ENCODE peak calls at places on chromosomes 11 and 22, in six cellular contexts. C is MM.1S, D is GM23248, P is neural progenitor cell, S is PC-3, J is SK-N-SH. O is an unnamed sample.
A peak's percentile ranks its signal among the peaks of the same experiment; 100 is the strongest.

GRCh38 chr11:118610773-118611432 is 3.5 kb downstream of the PHLDB1 start:
- DNase-seq in D (peak; percentile 89), S (peak; percentile 61), J (no peak), C (peak; percentile 81), P (peak; percentile 91), O (peak; percentile 94)

GRCh38 chr22:42766860-42767259 is 46.2 kb upstream of the A4GALT start:
- DNase-seq in J (no peak), D (no peak), S (no peak), P (no peak), C (no peak), O (no peak)

GRCh38 chr22:24969588-24970301 is 17.2 kb downstream of the KIAA1671 start:
- DNase-seq in C (no peak), J (peak; percentile 85), P (no peak), S (peak; percentile 85), D (peak; percentile 82), O (no peak)

GRCh38 chr11:113974741-113975470 is at the start of gene HTR3A:
- DNase-seq in S (peak; percentile 52), J (peak; percentile 43), C (no peak), D (no peak), P (peak; percentile 78), O (peak; percentile 80)

GRCh38 chr11:14132312-14132711 is 169.8 kb downstream of the SPON1 start:
- DNase-seq in S (no peak), J (peak; percentile 44), D (no peak), P (no peak), C (no peak), O (no peak)

GRCh38 chr22:23862103-23862502 is 4.4 kb downstream of the SLC2A11 start:
- DNase-seq in C (peak; percentile 60), D (peak; percentile 61), P (peak; percentile 68), J (peak; percentile 65), S (peak; percentile 49), O (peak; percentile 74)

GRCh38 chr11:66221726-66222236 is 46.7 kb upstream of the RAB1B start:
- DNase-seq in J (no peak), C (no peak), P (no peak), D (peak; percentile 13), S (peak; percentile 19), O (no peak)

GRCh38 chr11:79461144-79461543 is 20.3 kb upstream of the TENM4 start:
- DNase-seq in J (peak; percentile 18), S (peak; percentile 45), C (peak; percentile 42), D (peak; percentile 58), P (peak; percentile 64), O (peak; percentile 71)

GRCh38 chr11:110991621-110992355 is 253.7 kb upstream of the POU2AF2 start:
- DNase-seq in J (no peak), C (no peak), S (no peak), P (no peak), D (peak; percentile 84), O (no peak)

GRCh38 chr11:18754308-18754707 is 28.3 kb upstream of the IGSF22 start:
- DNase-seq in D (no peak), J (no peak), P (no peak), S (no peak), C (no peak), O (no peak)

GRCh38 chr11:65129649-65130441 is 4.5 kb downstream of the SYVN1 start:
- DNase-seq in C (no peak), S (no peak), P (no peak), J (no peak), D (no peak), O (peak; percentile 50)

GRCh38 chr11:62069374-62069773 is 54.4 kb upstream of the INCENP start:
- DNase-seq in S (no peak), P (peak; percentile 4), J (no peak), C (no peak), D (no peak), O (no peak)

GRCh38 chr11:73888244-73888643 is 11.4 kb downstream of the PAAF1 start:
- DNase-seq in S (no peak), P (no peak), C (no peak), D (no peak), J (no peak), O (no peak)

GRCh38 chr11:6531267-6531752 is 34.2 kb downstream of the DNHD1 start:
- DNase-seq in P (peak; percentile 59), D (peak; percentile 68), J (peak; percentile 61), C (no peak), S (peak; percentile 60), O (peak; percentile 68)

GRCh38 chr11:34439521-34440258 is 956 bp downstream of the CAT start:
- DNase-seq in C (no peak), J (peak; percentile 22), D (peak; percentile 6), P (no peak), S (no peak), O (no peak)

GRCh38 chr11:65584723-65585171 is 8.9 kb downstream of the EHBP1L1 start:
- DNase-seq in S (no peak), C (no peak), J (peak; percentile 41), P (peak; percentile 61), D (no peak), O (peak; percentile 58)

GRCh38 chr11:13009921-13010736 is 1.0 kb downstream of the RASSF10 start:
- DNase-seq in S (no peak), P (peak; percentile 83), J (peak; percentile 68), D (peak; percentile 51), C (no peak), O (peak; percentile 68)

GRCh38 chr11:118918128-118918685 is 7.5 kb downstream of the BCL9L start:
- DNase-seq in D (peak; percentile 94), C (no peak), P (peak; percentile 71), J (peak; percentile 53), S (peak; percentile 92), O (peak; percentile 85)

GRCh38 chr11:87394924-87395323 is 357.2 kb downstream of the TMEM135 start:
- DNase-seq in S (no peak), J (no peak), P (no peak), C (no peak), D (no peak), O (no peak)

GRCh38 chr22:49004484-49005399 is 822.9 kb downstream of the BRD1 start:
- DNase-seq in S (no peak), P (no peak), D (no peak), J (no peak), C (no peak), O (no peak)

GRCh38 chr11:48150213-48150612 is 66.4 kb upstream of the OR4B1 start:
- DNase-seq in S (peak; percentile 79), J (no peak), C (no peak), D (peak; percentile 41), P (no peak), O (no peak)

GRCh38 chr11:71537537-71537936 is 288 bp upstream of the KRTAP5-8 start:
- DNase-seq in J (no peak), P (no peak), S (no peak), C (no peak), D (no peak), O (no peak)

GRCh38 chr22:44889233-44889878 is 120.4 kb downstream of the PHF21B start:
- DNase-seq in P (peak; percentile 44), D (peak; percentile 16), S (no peak), C (no peak), J (peak; percentile 62), O (peak; percentile 52)

GRCh38 chr11:33133761-33134160 is 27.5 kb downstream of the CSTF3 start:
- DNase-seq in C (no peak), P (no peak), D (no peak), S (no peak), J (no peak), O (peak; percentile 31)

GRCh38 chr22:30304495-30305244 is 15.4 kb upstream of the CASTOR1 start:
- DNase-seq in P (no peak), J (no peak), D (peak; percentile 72), C (no peak), S (peak; percentile 86), O (no peak)

GRCh38 chr22:20885557-20886323 is 26.9 kb downstream of the SNAP29 start:
- DNase-seq in C (peak; percentile 33), S (peak; percentile 78), J (peak; percentile 84), D (peak; percentile 87), P (peak; percentile 89), O (peak; percentile 92)

GRCh38 chr11:133917921-133918605 is 38.7 kb downstream of the IGSF9B start:
- DNase-seq in J (no peak), P (peak; percentile 25), C (no peak), D (no peak), S (no peak), O (peak; percentile 66)

GRCh38 chr22:29727248-29727551 is 7.4 kb downstream of the CABP7 start:
- DNase-seq in J (peak; percentile 91), S (no peak), D (peak; percentile 52), P (peak; percentile 84), C (peak; percentile 9), O (peak; percentile 81)

GRCh38 chr11:3035333-3035732 is 21.9 kb downstream of the CARS1 start:
- DNase-seq in D (no peak), J (no peak), C (no peak), P (no peak), S (no peak), O (no peak)

GRCh38 chr11:3037945-3038271 is 19.3 kb downstream of the CARS1 start:
- DNase-seq in D (no peak), S (no peak), P (no peak), C (no peak), J (no peak), O (no peak)

GRCh38 chr11:3036419-3036818 is 20.8 kb downstream of the CARS1 start:
- DNase-seq in J (no peak), P (no peak), D (no peak), S (no peak), C (no peak), O (no peak)

GRCh38 chr11:3040881-3041280 is 16.3 kb downstream of the CARS1 start:
- DNase-seq in S (no peak), J (no peak), C (no peak), P (no peak), D (no peak), O (no peak)

GRCh38 chr11:3037041-3037944 is 19.9 kb downstream of the CARS1 start:
- DNase-seq in S (peak; percentile 77), J (peak; percentile 83), D (peak; percentile 86), P (peak; percentile 93), C (peak; percentile 53), O (peak; percentile 96)
- H3K4me1 ChIP-seq in S (peaks cover 16% of the 10 kb centered on the region), J (no peaks in the 10 kb centered on the region), D (no peaks in the 10 kb centered on the region), P (no peaks in the 10 kb centered on the region), C (peaks cover 7% of the 10 kb centered on the region), O (no peaks in the 10 kb centered on the region)

GRCh38 chr22:28029201-28029948 is 110.3 kb upstream of the PITPNB start:
- DNase-seq in S (peak; percentile 79), D (peak; percentile 27), C (no peak), P (no peak), J (peak; percentile 59), O (peak; percentile 24)
- TF ChIP-seq EZH2phosphoT487 in S (no peak), D (no peak), C (no peak), P (no peak), J (no peak), O (no peak)

DNA sequence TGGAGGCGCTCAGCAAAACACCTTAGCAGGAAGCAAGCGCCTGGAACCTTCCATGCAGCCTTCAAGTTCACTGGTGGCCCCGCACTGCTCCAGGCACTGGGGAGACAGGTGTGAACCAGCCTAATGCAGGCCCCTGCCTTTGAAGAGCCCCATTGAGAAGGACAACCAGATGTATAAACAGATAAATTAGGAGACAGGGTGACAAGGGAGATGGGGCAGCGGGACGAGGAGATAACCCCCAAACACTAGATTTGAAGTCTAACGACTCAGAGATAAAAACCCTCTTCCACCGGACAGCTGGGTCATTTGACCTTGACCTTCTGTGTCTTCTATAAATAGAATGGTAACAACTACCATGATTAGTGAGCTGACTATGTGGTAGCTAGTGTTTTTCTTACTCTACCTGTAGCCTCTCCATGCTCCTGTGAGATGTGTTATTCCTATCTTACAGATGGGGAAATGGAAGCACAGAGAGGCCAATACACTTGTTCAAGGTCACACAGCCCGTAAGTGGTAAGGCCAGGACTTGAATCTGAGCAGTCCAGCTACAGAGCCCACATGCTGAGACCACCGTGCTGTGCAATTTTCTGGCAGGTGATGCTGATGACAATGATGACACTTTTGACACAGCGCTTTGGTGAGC is 2.0 kb upstream of the PDGFB start:
- DNase-seq in C (no peak), S (no peak), P (no peak), D (no peak), J (no peak), O (no peak)
- H3F3A ChIP-seq in C (peaks cover 5% of the 10 kb centered on the region), S (no peaks in the 10 kb centered on the region), P (peaks cover 10% of the 10 kb centered on the region), D (no peaks in the 10 kb centered on the region), J (no peaks in the 10 kb centered on the region), O (peaks cover 6% of the 10 kb centered on the region)

GRCh38 chr22:17370036-17370765 is 941 bp downstream of the CECR2 start:
- DNase-seq in C (no peak), S (no peak), P (peak; percentile 76), D (no peak), J (peak; percentile 32), O (peak; percentile 51)
- H3K4me1 ChIP-seq in C (no peaks in the 10 kb centered on the region), S (no peaks in the 10 kb centered on the region), P (peaks cover 52% of the 10 kb centered on the region), D (no peaks in the 10 kb centered on the region), J (no peaks in the 10 kb centered on the region), O (peaks cover 60% of the 10 kb centered on the region)

O was measured in GM23338.